ENCODE peak calls at places on chromosomes 12 and 14, in nine cellular contexts. One of them, this sample, is unnamed.

GRCh38 chr14:74240794-74241610 is 1.8 kb downstream of the VSX2 start:
- DNase-seq in T follicular helper cell: no peak
- DNase-seq in activated CD4-positive, alpha-beta memory T cell treated with anti-CD3 and anti-CD28 coated beads for 36 hours: peak; percentile 11
- DNase-seq in stimulated activated CD4-positive, alpha-beta T cell treated with anti-CD3 and anti-CD28 coated beads, Interleukin-1b, Interleukin-23, amount 100 ng/mL, for 24 hours: no peak
- DNase-seq in activated CD8-positive, alpha-beta memory T cell treated with anti-CD3 and anti-CD28 coated beads, Interleukin-2, amount 50 U/mL, for 48 hours: no peak
- DNase-seq in EL: no peak
- DNase-seq in SHP77: no peak
- DNase-seq in HTR-8/SVneo: no peak
- DNase-seq in fibroblast of the aortic adventitia: peak; percentile 7
- DNase-seq in this sample: no peak

GRCh38 chr14:37580146-37580545 is 14.9 kb downstream of the FOXA1 start:
- DNase-seq in T follicular helper cell: no peak
- DNase-seq in activated CD4-positive, alpha-beta memory T cell treated with anti-CD3 and anti-CD28 coated beads for 36 hours: no peak
- DNase-seq in stimulated activated CD4-positive, alpha-beta T cell treated with anti-CD3 and anti-CD28 coated beads, Interleukin-1b, Interleukin-23, amount 100 ng/mL, for 24 hours: no peak
- DNase-seq in activated CD8-positive, alpha-beta memory T cell treated with anti-CD3 and anti-CD28 coated beads, Interleukin-2, amount 50 U/mL, for 48 hours: no peak
- DNase-seq in EL: no peak
- DNase-seq in SHP77: no peak
- DNase-seq in HTR-8/SVneo: no peak
- DNase-seq in fibroblast of the aortic adventitia: no peak
- DNase-seq in this sample: no peak

GRCh38 chr12:117792877-117793424 is 175.8 kb downstream of the KSR2 start:
- DNase-seq in T follicular helper cell: no peak
- DNase-seq in activated CD4-positive, alpha-beta memory T cell treated with anti-CD3 and anti-CD28 coated beads for 36 hours: no peak
- DNase-seq in stimulated activated CD4-positive, alpha-beta T cell treated with anti-CD3 and anti-CD28 coated beads, Interleukin-1b, Interleukin-23, amount 100 ng/mL, for 24 hours: no peak
- DNase-seq in activated CD8-positive, alpha-beta memory T cell treated with anti-CD3 and anti-CD28 coated beads, Interleukin-2, amount 50 U/mL, for 48 hours: no peak
- DNase-seq in EL: no peak
- DNase-seq in SHP77: no peak
- DNase-seq in HTR-8/SVneo: no peak
- DNase-seq in fibroblast of the aortic adventitia: no peak
- DNase-seq in this sample: no peak

GRCh38 chr12:88520436-88520820 is 59.8 kb downstream of the KITLG start:
- DNase-seq in T follicular helper cell: no peak
- DNase-seq in activated CD4-positive, alpha-beta memory T cell treated with anti-CD3 and anti-CD28 coated beads for 36 hours: no peak
- DNase-seq in stimulated activated CD4-positive, alpha-beta T cell treated with anti-CD3 and anti-CD28 coated beads, Interleukin-1b, Interleukin-23, amount 100 ng/mL, for 24 hours: no peak
- DNase-seq in activated CD8-positive, alpha-beta memory T cell treated with anti-CD3 and anti-CD28 coated beads, Interleukin-2, amount 50 U/mL, for 48 hours: no peak
- DNase-seq in EL: no peak
- DNase-seq in SHP77: no peak
- DNase-seq in HTR-8/SVneo: no peak
- DNase-seq in fibroblast of the aortic adventitia: no peak
- DNase-seq in this sample: no peak

GRCh38 chr12:89418228-89418910 is 66.1 kb upstream of the DUSP6 start:
- DNase-seq in T follicular helper cell: no peak
- DNase-seq in activated CD4-positive, alpha-beta memory T cell treated with anti-CD3 and anti-CD28 coated beads for 36 hours: no peak
- DNase-seq in stimulated activated CD4-positive, alpha-beta T cell treated with anti-CD3 and anti-CD28 coated beads, Interleukin-1b, Interleukin-23, amount 100 ng/mL, for 24 hours: no peak
- DNase-seq in activated CD8-positive, alpha-beta memory T cell treated with anti-CD3 and anti-CD28 coated beads, Interleukin-2, amount 50 U/mL, for 48 hours: no peak
- DNase-seq in EL: no peak
- DNase-seq in SHP77: no peak
- DNase-seq in HTR-8/SVneo: no peak
- DNase-seq in fibroblast of the aortic adventitia: no peak
- DNase-seq in this sample: no peak

GRCh38 chr12:21699851-21700250 is 42.2 kb upstream of the LDHB start:
- DNase-seq in T follicular helper cell: no peak
- DNase-seq in activated CD4-positive, alpha-beta memory T cell treated with anti-CD3 and anti-CD28 coated beads for 36 hours: no peak
- DNase-seq in stimulated activated CD4-positive, alpha-beta T cell treated with anti-CD3 and anti-CD28 coated beads, Interleukin-1b, Interleukin-23, amount 100 ng/mL, for 24 hours: no peak
- DNase-seq in activated CD8-positive, alpha-beta memory T cell treated with anti-CD3 and anti-CD28 coated beads, Interleukin-2, amount 50 U/mL, for 48 hours: no peak
- DNase-seq in EL: no peak
- DNase-seq in SHP77: no peak
- DNase-seq in HTR-8/SVneo: no peak
- DNase-seq in fibroblast of the aortic adventitia: no peak
- DNase-seq in this sample: no peak

GRCh38 chr14:95515523-95516517 is 630 bp downstream of the SYNE3 start:
- DNase-seq in T follicular helper cell: peak; percentile 73
- DNase-seq in activated CD4-positive, alpha-beta memory T cell treated with anti-CD3 and anti-CD28 coated beads for 36 hours: peak; percentile 91
- DNase-seq in stimulated activated CD4-positive, alpha-beta T cell treated with anti-CD3 and anti-CD28 coated beads, Interleukin-1b, Interleukin-23, amount 100 ng/mL, for 24 hours: peak; percentile 77
- DNase-seq in activated CD8-positive, alpha-beta memory T cell treated with anti-CD3 and anti-CD28 coated beads, Interleukin-2, amount 50 U/mL, for 48 hours: peak; percentile 93
- DNase-seq in EL: peak; percentile 72
- DNase-seq in SHP77: no peak
- DNase-seq in HTR-8/SVneo: no peak
- DNase-seq in fibroblast of the aortic adventitia: peak; percentile 70
- DNase-seq in this sample: no peak

GRCh38 chr12:85283560-85283959 is 3.5 kb downstream of the ALX1 start:
- DNase-seq in T follicular helper cell: no peak
- DNase-seq in activated CD4-positive, alpha-beta memory T cell treated with anti-CD3 and anti-CD28 coated beads for 36 hours: no peak
- DNase-seq in stimulated activated CD4-positive, alpha-beta T cell treated with anti-CD3 and anti-CD28 coated beads, Interleukin-1b, Interleukin-23, amount 100 ng/mL, for 24 hours: no peak
- DNase-seq in activated CD8-positive, alpha-beta memory T cell treated with anti-CD3 and anti-CD28 coated beads, Interleukin-2, amount 50 U/mL, for 48 hours: no peak
- DNase-seq in EL: no peak
- DNase-seq in SHP77: no peak
- DNase-seq in HTR-8/SVneo: no peak
- DNase-seq in fibroblast of the aortic adventitia: no peak
- DNase-seq in this sample: peak; percentile 43

GRCh38 chr12:79408665-79409064 is 282.1 kb downstream of the PAWR start:
- DNase-seq in T follicular helper cell: no peak
- DNase-seq in activated CD4-positive, alpha-beta memory T cell treated with anti-CD3 and anti-CD28 coated beads for 36 hours: no peak
- DNase-seq in stimulated activated CD4-positive, alpha-beta T cell treated with anti-CD3 and anti-CD28 coated beads, Interleukin-1b, Interleukin-23, amount 100 ng/mL, for 24 hours: no peak
- DNase-seq in activated CD8-positive, alpha-beta memory T cell treated with anti-CD3 and anti-CD28 coated beads, Interleukin-2, amount 50 U/mL, for 48 hours: no peak
- DNase-seq in EL: no peak
- DNase-seq in SHP77: no peak
- DNase-seq in HTR-8/SVneo: no peak
- DNase-seq in fibroblast of the aortic adventitia: no peak
- DNase-seq in this sample: no peak

GRCh38 chr12:112813836-112814235 is 22.3 kb downstream of the RPH3A start:
- DNase-seq in T follicular helper cell: no peak
- DNase-seq in activated CD4-positive, alpha-beta memory T cell treated with anti-CD3 and anti-CD28 coated beads for 36 hours: no peak
- DNase-seq in stimulated activated CD4-positive, alpha-beta T cell treated with anti-CD3 and anti-CD28 coated beads, Interleukin-1b, Interleukin-23, amount 100 ng/mL, for 24 hours: no peak
- DNase-seq in activated CD8-positive, alpha-beta memory T cell treated with anti-CD3 and anti-CD28 coated beads, Interleukin-2, amount 50 U/mL, for 48 hours: no peak
- DNase-seq in EL: no peak
- DNase-seq in SHP77: no peak
- DNase-seq in HTR-8/SVneo: no peak
- DNase-seq in fibroblast of the aortic adventitia: no peak
- DNase-seq in this sample: no peak

GRCh38 chr12:61993734-61994345 is 266.4 kb upstream of the USP15 start:
- DNase-seq in T follicular helper cell: no peak
- DNase-seq in activated CD4-positive, alpha-beta memory T cell treated with anti-CD3 and anti-CD28 coated beads for 36 hours: no peak
- DNase-seq in stimulated activated CD4-positive, alpha-beta T cell treated with anti-CD3 and anti-CD28 coated beads, Interleukin-1b, Interleukin-23, amount 100 ng/mL, for 24 hours: no peak
- DNase-seq in activated CD8-positive, alpha-beta memory T cell treated with anti-CD3 and anti-CD28 coated beads, Interleukin-2, amount 50 U/mL, for 48 hours: no peak
- DNase-seq in EL: peak; percentile 4
- DNase-seq in SHP77: peak; percentile 8
- DNase-seq in HTR-8/SVneo: peak; percentile 13
- DNase-seq in fibroblast of the aortic adventitia: no peak
- DNase-seq in this sample: no peak

GRCh38 chr12:53171725-53172329 is 8.7 kb upstream of the ZNF740 start:
- DNase-seq in T follicular helper cell: no peak
- DNase-seq in activated CD4-positive, alpha-beta memory T cell treated with anti-CD3 and anti-CD28 coated beads for 36 hours: no peak
- DNase-seq in stimulated activated CD4-positive, alpha-beta T cell treated with anti-CD3 and anti-CD28 coated beads, Interleukin-1b, Interleukin-23, amount 100 ng/mL, for 24 hours: no peak
- DNase-seq in activated CD8-positive, alpha-beta memory T cell treated with anti-CD3 and anti-CD28 coated beads, Interleukin-2, amount 50 U/mL, for 48 hours: no peak
- DNase-seq in EL: no peak
- DNase-seq in SHP77: peak; percentile 5
- DNase-seq in HTR-8/SVneo: no peak
- DNase-seq in fibroblast of the aortic adventitia: no peak
- DNase-seq in this sample: no peak

GRCh38 chr14:63840981-63841380 is 11.8 kb upstream of the SYNE2 start:
- DNase-seq in T follicular helper cell: peak; percentile 47
- DNase-seq in activated CD4-positive, alpha-beta memory T cell treated with anti-CD3 and anti-CD28 coated beads for 36 hours: peak; percentile 71
- DNase-seq in stimulated activated CD4-positive, alpha-beta T cell treated with anti-CD3 and anti-CD28 coated beads, Interleukin-1b, Interleukin-23, amount 100 ng/mL, for 24 hours: no peak
- DNase-seq in activated CD8-positive, alpha-beta memory T cell treated with anti-CD3 and anti-CD28 coated beads, Interleukin-2, amount 50 U/mL, for 48 hours: peak; percentile 65
- DNase-seq in EL: peak; percentile 21
- DNase-seq in SHP77: peak; percentile 7
- DNase-seq in HTR-8/SVneo: no peak
- DNase-seq in fibroblast of the aortic adventitia: no peak
- DNase-seq in this sample: no peak

GRCh38 chr12:9919443-9919842 is 12.7 kb downstream of the CLEC2A start:
- DNase-seq in T follicular helper cell: no peak
- DNase-seq in activated CD4-positive, alpha-beta memory T cell treated with anti-CD3 and anti-CD28 coated beads for 36 hours: no peak
- DNase-seq in stimulated activated CD4-positive, alpha-beta T cell treated with anti-CD3 and anti-CD28 coated beads, Interleukin-1b, Interleukin-23, amount 100 ng/mL, for 24 hours: no peak
- DNase-seq in activated CD8-positive, alpha-beta memory T cell treated with anti-CD3 and anti-CD28 coated beads, Interleukin-2, amount 50 U/mL, for 48 hours: no peak
- DNase-seq in EL: no peak
- DNase-seq in SHP77: no peak
- DNase-seq in HTR-8/SVneo: no peak
- DNase-seq in fibroblast of the aortic adventitia: no peak
- DNase-seq in this sample: no peak

GRCh38 chr14:43983721-43984120 is 523.4 kb downstream of the FSCB start:
- DNase-seq in T follicular helper cell: no peak
- DNase-seq in activated CD4-positive, alpha-beta memory T cell treated with anti-CD3 and anti-CD28 coated beads for 36 hours: no peak
- DNase-seq in stimulated activated CD4-positive, alpha-beta T cell treated with anti-CD3 and anti-CD28 coated beads, Interleukin-1b, Interleukin-23, amount 100 ng/mL, for 24 hours: no peak
- DNase-seq in activated CD8-positive, alpha-beta memory T cell treated with anti-CD3 and anti-CD28 coated beads, Interleukin-2, amount 50 U/mL, for 48 hours: no peak
- DNase-seq in EL: no peak
- DNase-seq in SHP77: no peak
- DNase-seq in HTR-8/SVneo: no peak
- DNase-seq in fibroblast of the aortic adventitia: no peak
- DNase-seq in this sample: no peak